ENCODE peak calls at places on chromosomes 5 and 9, in eight cellular contexts. I is right atrium auricular region, F is upper lobe of right lung, E is MM.1S, Z is breast epithelium, J is adrenal gland, P is transverse colon, M is fibroblast of lung. W is an unnamed sample. For H3K9me3, the result is how much of the 10 kb centered on the place peaks cover.

GRCh38 chr9:6896562-6896961 is 138.8 kb downstream of the KDM4C start:
- DNase-seq in E (no peak), I (no peak), P (no peak), M (peak), Z (no peak), J (no peak), F (no peak), W (no peak)

GRCh38 chr5:146753618-146754123 is 124.9 kb downstream of the PPP2R2B start:
- DNase-seq in M (no peak), E (no peak), P (no peak), Z (no peak), F (no peak), J (no peak), I (no peak), W (no peak)

GRCh38 chr5:95962785-95963184 is 1.1 kb upstream of the ELL2 start:
- DNase-seq in I (no peak), J (no peak), P (no peak), F (no peak), E (no peak), Z (no peak), M (no peak), W (no peak)

GRCh38 chr5:91090995-91091394 is 292.1 kb downstream of the ARRDC3 start:
- DNase-seq in F (no peak), P (no peak), J (no peak), Z (no peak), I (no peak), E (no peak), M (no peak), W (no peak)

GRCh38 chr5:34790087-34790486 is 48.9 kb upstream of the TTC23L start:
- DNase-seq in P (no peak), F (no peak), J (no peak), Z (no peak), I (no peak), E (no peak), M (peak), W (no peak)

GRCh38 chr5:7415948-7416535 is 20.1 kb downstream of the ADCY2 start:
- DNase-seq in Z (no peak), E (no peak), J (no peak), F (no peak), I (no peak), P (no peak), M (no peak), W (no peak)

GRCh38 chr5:4862500-4862899 is 277.6 kb upstream of the ADAMTS16 start:
- DNase-seq in F (no peak), Z (no peak), M (peak), I (no peak), J (no peak), E (peak), P (no peak), W (no peak)

GRCh38 chr9:96139592-96140251 is 162.3 kb downstream of the HSD17B3 start:
- DNase-seq in J (peak), I (peak), M (peak), E (no peak), P (peak), F (no peak), Z (no peak), W (peak)

GRCh38 chr9:95641591-95641990 is 124.8 kb upstream of the PTCH1 start:
- DNase-seq in M (no peak), I (no peak), F (no peak), P (no peak), E (no peak), Z (no peak), J (no peak), W (no peak)

GRCh38 chr5:160064979-160065619 is 54.2 kb downstream of the PWWP2A start:
- DNase-seq in P (peak), E (no peak), Z (no peak), M (no peak), J (no peak), I (no peak), F (no peak), W (no peak)

GRCh38 chr5:138724470-138725146 is 28.6 kb upstream of the CTNNA1 start:
- DNase-seq in F (peak), J (peak), I (no peak), Z (peak), E (no peak), M (no peak), P (no peak), W (no peak)

GRCh38 chr5:133423618-133424282 is 188.6 kb downstream of the FSTL4 start:
- DNase-seq in Z (peak), M (peak), F (peak), E (peak), I (peak), P (peak), J (peak), W (no peak)

GRCh38 chr5:51385214-51385613 is 2.0 kb downstream of the ISL1 start:
- DNase-seq in E (no peak), M (no peak), J (no peak), I (no peak), F (no peak), P (no peak), Z (no peak), W (no peak)

GRCh38 chr5:148457183-148457620 is 73.4 kb downstream of the FBXO38 start:
- DNase-seq in J (no peak), E (no peak), I (no peak), M (no peak), Z (no peak), F (no peak), P (no peak), W (no peak)

GRCh38 chr9:131676431-131676972 is 63.4 kb downstream of the RAPGEF1 start:
- DNase-seq in E (peak), I (peak), M (no peak), P (peak), F (no peak), Z (no peak), J (no peak), W (no peak)

GRCh38 chr9:22041329-22041728 is 32.2 kb upstream of the CDKN2B start:
- DNase-seq in E (no peak), P (no peak), I (no peak), Z (no peak), F (no peak), J (no peak), M (no peak), W (no peak)

GRCh38 chr5:113092683-113093082 is 116.1 kb downstream of the DCP2 start:
- DNase-seq in I (no peak), M (no peak), F (no peak), E (no peak), P (no peak), J (peak), Z (no peak), W (no peak)

GRCh38 chr9:16335788-16336580 is 534.5 kb downstream of the BNC2 start:
- DNase-seq in F (no peak), Z (no peak), E (peak), I (peak), J (peak), P (peak), M (peak), W (peak)

GRCh38 chr5:168879929-168880328 is 300.8 kb upstream of the PANK3 start:
- DNase-seq in M (peak), I (no peak), F (no peak), J (peak), Z (no peak), E (no peak), P (no peak), W (no peak)

GRCh38 chr5:91443028-91443427 is 59.9 kb upstream of the ARRDC3 start:
- DNase-seq in M (peak), I (no peak), E (no peak), P (no peak), J (no peak), Z (no peak), F (no peak), W (no peak)

GRCh38 chr5:123813251-123813650 is 301.3 kb downstream of the CSNK1G3 start:
- DNase-seq in P (no peak), E (no peak), Z (no peak), M (peak), J (no peak), F (no peak), I (no peak), W (no peak)

GRCh38 chr5:117953272-117953671 is 1035.1 kb downstream of the DTWD2 start:
- DNase-seq in E (no peak), J (no peak), M (no peak), I (no peak), Z (no peak), P (no peak), F (no peak), W (no peak)

GRCh38 chr5:158174918-158175663 is 316.1 kb upstream of the CLINT1 start:
- DNase-seq in F (no peak), Z (no peak), M (peak), J (peak), P (peak), E (peak), I (peak), W (peak)

GRCh38 chr5:174503461-174504265 is 220.7 kb upstream of the MSX2 start:
- DNase-seq in P (peak), F (no peak), J (no peak), M (peak), E (no peak), I (peak), Z (no peak), W (no peak)

GRCh38 chr5:1507457-1507856 is 16.3 kb downstream of the LPCAT1 start:
- DNase-seq in P (no peak), J (no peak), M (no peak), F (peak), Z (no peak), I (no peak), E (no peak), W (no peak)

GRCh38 chr5:80711938-80712337 is 57.2 kb upstream of the DHFR start:
- DNase-seq in I (no peak), E (no peak), J (no peak), P (no peak), M (peak), Z (no peak), F (no peak), W (no peak)

GRCh38 chr5:34923694-34924461 is 5.5 kb upstream of the DNAJC21 start:
- DNase-seq in I (no peak), P (no peak), E (no peak), J (peak), F (no peak), M (peak), Z (no peak), W (no peak)

GRCh38 chr5:141384471-141385267 is 2.1 kb downstream of the PCDHGA7 start:
- DNase-seq in P (no peak), J (no peak), M (no peak), Z (no peak), I (no peak), F (no peak), E (no peak), W (no peak)

GRCh38 chr5:141388661-141389060 is 1.2 kb downstream of the PCDHGB4 start:
- DNase-seq in I (no peak), F (no peak), J (no peak), E (no peak), M (no peak), P (no peak), Z (no peak), W (no peak)

GRCh38 chr5:141383345-141383744 is 803 bp downstream of the PCDHGA7 start:
- DNase-seq in I (no peak), J (no peak), E (no peak), Z (no peak), P (no peak), M (no peak), F (no peak), W (no peak)

DNA sequence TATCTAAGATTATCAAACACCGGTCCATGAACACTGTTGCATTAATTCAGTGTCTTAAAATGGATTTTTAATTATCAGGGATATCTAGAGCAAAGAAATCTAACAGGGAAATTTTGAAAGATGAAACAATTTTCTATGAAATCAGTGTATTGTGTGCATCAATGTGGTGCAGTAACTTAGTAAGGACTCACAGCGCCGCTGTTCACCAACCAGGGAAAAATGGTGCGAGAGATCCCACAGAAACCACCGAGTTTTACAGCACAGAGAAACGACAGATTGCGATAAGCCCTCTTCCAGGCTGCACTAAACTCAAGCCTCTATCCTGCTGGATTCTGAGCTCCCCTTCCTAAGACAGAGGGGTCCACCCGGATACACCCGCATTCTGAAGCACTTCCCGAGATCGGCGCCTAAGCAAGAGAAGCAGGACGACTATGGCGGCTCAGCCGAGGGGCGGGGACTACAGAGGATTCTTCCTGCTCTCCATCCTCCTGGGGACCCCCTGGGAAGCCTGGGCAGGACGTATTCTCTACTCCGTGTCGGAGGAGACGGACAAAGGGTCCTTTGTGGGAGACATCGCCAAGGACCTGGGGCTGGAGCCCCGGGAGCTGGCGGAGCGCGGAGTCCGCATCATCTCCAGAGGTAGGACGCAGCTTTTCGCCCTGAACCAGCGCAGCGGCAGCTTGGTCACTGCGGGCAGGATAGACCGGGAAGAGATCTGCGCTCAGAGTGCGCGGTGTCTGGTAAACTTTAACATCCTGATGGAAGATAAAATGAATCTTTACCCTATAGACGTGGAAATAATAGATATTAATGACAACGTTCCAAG is at the start of gene PCDHGA7:
- DNase-seq in F (no peak), J (no peak), I (no peak), M (peak), Z (no peak), P (no peak), E (peak), W (no peak)
- H3K9me3 ChIP-seq in F (under half), J (under half), I (under half), M (under half), Z (half or more), P (half or more), E (under half), W (half or more)

GRCh38 chr5:61489574-61489973 is 157.5 kb downstream of the ZSWIM6 start:
- DNase-seq in F (no peak), E (no peak), M (no peak), J (no peak), P (no peak), Z (no peak), I (no peak), W (no peak)
- TF ChIP-seq CTCF in F (no peak), E (no peak), M (no peak), J (no peak), P (no peak), Z (no peak), I (no peak), W (no peak)

DNA sequence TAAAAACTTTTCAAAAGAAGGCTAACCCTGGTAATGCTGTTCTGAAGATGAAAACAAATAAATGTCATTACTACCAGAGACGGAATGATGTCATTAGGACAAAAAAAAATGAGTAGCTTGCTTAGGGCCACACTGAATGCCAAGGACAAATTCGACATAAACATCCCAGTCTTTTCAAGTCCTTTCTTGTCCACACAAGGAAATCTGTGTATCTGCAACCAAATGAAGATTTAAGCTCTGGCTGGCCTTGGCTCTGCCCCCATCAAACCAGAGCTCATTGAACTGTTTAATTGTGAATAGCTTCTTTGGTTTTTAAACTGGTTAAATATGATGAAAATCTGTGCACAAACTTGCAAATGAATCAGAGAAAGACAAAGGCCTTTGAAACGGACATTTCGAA is 592.7 kb downstream of the TLE1 start:
- DNase-seq in P (no peak), F (no peak), I (no peak), E (no peak), Z (no peak), J (peak), M (no peak), W (no peak)
- H3K9me3 ChIP-seq in P (under half), F (under half), I (under half), E (under half), Z (under half), J (under half), M (under half), W (under half)

DNA sequence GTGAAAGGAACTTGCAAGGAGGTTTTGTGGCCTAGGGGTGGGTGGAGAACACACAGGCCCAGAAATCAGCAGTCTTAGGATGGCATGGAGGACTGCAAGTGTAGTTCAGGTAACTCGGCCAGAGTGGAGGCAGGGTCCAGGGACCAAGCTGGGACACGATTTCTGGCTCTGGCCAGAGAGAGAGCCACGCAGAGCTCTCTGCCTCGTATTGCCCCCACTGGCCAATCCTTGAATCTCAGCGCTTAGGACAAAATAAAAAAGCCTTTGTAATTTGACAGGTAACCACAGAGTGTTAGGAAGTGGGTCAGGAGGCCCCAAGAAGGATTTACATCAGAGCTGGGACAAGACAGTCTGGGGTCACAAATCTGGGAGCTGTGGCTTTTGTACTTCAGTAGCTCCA is 11.7 kb downstream of the MAP3K1 start:
- DNase-seq in F (no peak), J (no peak), E (peak), I (no peak), P (no peak), M (no peak), Z (no peak), W (no peak)
- TF ChIP-seq CTCF in F (peak), J (peak), E (peak), I (peak), P (no peak), M (no peak), Z (no peak), W (peak)

GRCh38 chr9:122551371-122551770 is 1.5 kb upstream of the OR1N2 start:
- DNase-seq in F (no peak), E (no peak), P (no peak), J (no peak), I (no peak), Z (no peak), M (no peak), W (no peak)
- H3K9me3 ChIP-seq in F (under half), E (under half), P (under half), J (under half), I (under half), Z (under half), M (under half), W (under half)

GRCh38 chr5:177067491-177067890 is 19.2 kb upstream of the FGFR4 start:
- DNase-seq in P (no peak), M (no peak), F (no peak), E (no peak), J (no peak), I (no peak), Z (no peak), W (no peak)

GRCh38 chr5:177064500-177065277 is 22.0 kb upstream of the FGFR4 start:
- DNase-seq in Z (no peak), M (no peak), E (no peak), I (no peak), F (no peak), P (no peak), J (no peak), W (no peak)

GRCh38 chr5:177065480-177065879 is 21.2 kb upstream of the FGFR4 start:
- DNase-seq in M (no peak), E (no peak), J (no peak), P (no peak), Z (no peak), I (no peak), F (no peak), W (no peak)

GRCh38 chr5:177070536-177071191 is 16.1 kb upstream of the FGFR4 start:
- DNase-seq in I (no peak), P (no peak), J (no peak), E (no peak), M (no peak), F (no peak), Z (no peak), W (no peak)

GRCh38 chr5:177066227-177066626 is 20.5 kb upstream of the FGFR4 start:
- DNase-seq in M (no peak), I (no peak), J (no peak), F (no peak), E (no peak), Z (no peak), P (no peak), W (no peak)
- TF ChIP-seq CTCF in M (no peak), I (no peak), J (no peak), F (no peak), E (no peak), Z (no peak), P (no peak), W (no peak)

GRCh38 chr9:11206925-11207324 is 594.1 kb upstream of the PTPRD start:
- DNase-seq in E (no peak), Z (no peak), F (no peak), P (no peak), M (no peak), J (no peak), I (no peak), W (no peak)

GRCh38 chr9:11199335-11199734 is 586.5 kb upstream of the PTPRD start:
- DNase-seq in I (no peak), F (no peak), E (no peak), P (no peak), M (no peak), J (no peak), Z (no peak), W (no peak)

GRCh38 chr9:11204521-11204920 is 591.7 kb upstream of the PTPRD start:
- DNase-seq in F (no peak), E (no peak), M (no peak), P (no peak), I (no peak), J (no peak), Z (no peak), W (no peak)
- H3K9me3 ChIP-seq in F (under half), E (under half), M (under half), P (under half), I (under half), J (under half), Z (under half), W (under half)

GRCh38 chr9:127578627-127578951 is 33.5 kb upstream of the STXBP1 start:
- DNase-seq in M (no peak), P (no peak), F (no peak), Z (no peak), J (no peak), I (no peak), E (no peak), W (no peak)

GRCh38 chr9:127580371-127580770 is 31.7 kb upstream of the STXBP1 start:
- DNase-seq in E (no peak), F (peak), J (no peak), P (no peak), I (no peak), M (no peak), Z (no peak), W (no peak)

GRCh38 chr9:127575875-127576778 is 36.0 kb upstream of the STXBP1 start:
- DNase-seq in M (peak), I (no peak), P (peak), Z (no peak), E (no peak), J (no peak), F (no peak), W (no peak)

GRCh38 chr9:127580879-127581278 is 31.2 kb upstream of the STXBP1 start:
- DNase-seq in J (no peak), F (no peak), M (no peak), I (no peak), P (no peak), Z (no peak), E (no peak), W (no peak)

GRCh38 chr9:127578952-127579853 is 32.9 kb upstream of the STXBP1 start:
- DNase-seq in J (peak), I (peak), E (no peak), P (peak), M (peak), F (peak), Z (peak), W (peak)
- TF ChIP-seq CTCF in J (peak), I (peak), E (no peak), P (no peak), M (peak), F (peak), Z (no peak), W (peak)

GRCh38 chr9:81824802-81825770 is 103.1 kb upstream of the SPATA31D4 start:
- DNase-seq in I (no peak), E (no peak), F (no peak), P (no peak), J (no peak), M (peak), Z (no peak), W (no peak)
- H3K9me3 ChIP-seq in I (under half), E (under half), F (under half), P (under half), J (under half), M (under half), Z (under half), W (under half)